ENCODE peak calls at places on chromosome 15, in four cellular contexts. D, E, B and O are unnamed samples.

GRCh38 chr15:88035381-88035780 is 221.2 kb downstream of the NTRK3 start:
- DNase-seq in B (no peak), D (no peak), E (no peak), O (no peak)

GRCh38 chr15:94346272-94346671 is 114.9 kb downstream of the MCTP2 start:
- DNase-seq in E (no peak), B (no peak), D (peak; percentile 17), O (no peak)

GRCh38 chr15:92958105-92958504 is 58.0 kb downstream of the CHD2 start:
- DNase-seq in E (no peak), D (no peak), B (no peak), O (peak; percentile 11)

GRCh38 chr15:90837052-90837621 is 31.3 kb upstream of the FURIN start:
- DNase-seq in E (peak; percentile 40), B (no peak), D (no peak), O (no peak)

GRCh38 chr15:72584006-72584405 is 70.5 kb upstream of the GOLGA6B start:
- DNase-seq in E (no peak), B (no peak), D (no peak), O (no peak)

GRCh38 chr15:77002436-77002835 is 7.5 kb downstream of the PSTPIP1 start:
- DNase-seq in E (no peak), D (no peak), B (no peak), O (peak; percentile 63)

GRCh38 chr15:88513195-88513594 is 33.3 kb downstream of the DET1 start:
- DNase-seq in B (no peak), E (no peak), D (no peak), O (no peak)

GRCh38 chr15:57376695-57377477 is 581 bp downstream of the CGNL1 start:
- DNase-seq in B (peak; percentile 66), D (peak; percentile 22), E (no peak), O (peak; percentile 15)

GRCh38 chr15:88810449-88810848 is 7.2 kb downstream of the ACAN start:
- DNase-seq in B (no peak), D (no peak), E (no peak), O (no peak)

GRCh38 chr15:26615188-26615926 is 157.5 kb downstream of the GABRB3 start:
- DNase-seq in B (no peak), D (peak; percentile 98), E (peak; percentile 16), O (no peak)

GRCh38 chr15:85504739-85505676 is 124.6 kb downstream of the AKAP13 start:
- DNase-seq in B (peak; percentile 53), E (peak; percentile 56), D (peak; percentile 74), O (peak; percentile 73)

GRCh38 chr15:60405405-60405804 is 7.6 kb upstream of the ANXA2 start:
- DNase-seq in D (no peak), E (no peak), B (no peak), O (no peak)

GRCh38 chr15:80526556-80527340 is 122.6 kb downstream of the ARNT2 start:
- DNase-seq in B (no peak), E (no peak), D (no peak), O (no peak)

GRCh38 chr15:90334304-90334731 is 17.8 kb upstream of the ZNF774 start:
- DNase-seq in E (no peak), D (no peak), B (peak; percentile 19), O (no peak)

DNA sequence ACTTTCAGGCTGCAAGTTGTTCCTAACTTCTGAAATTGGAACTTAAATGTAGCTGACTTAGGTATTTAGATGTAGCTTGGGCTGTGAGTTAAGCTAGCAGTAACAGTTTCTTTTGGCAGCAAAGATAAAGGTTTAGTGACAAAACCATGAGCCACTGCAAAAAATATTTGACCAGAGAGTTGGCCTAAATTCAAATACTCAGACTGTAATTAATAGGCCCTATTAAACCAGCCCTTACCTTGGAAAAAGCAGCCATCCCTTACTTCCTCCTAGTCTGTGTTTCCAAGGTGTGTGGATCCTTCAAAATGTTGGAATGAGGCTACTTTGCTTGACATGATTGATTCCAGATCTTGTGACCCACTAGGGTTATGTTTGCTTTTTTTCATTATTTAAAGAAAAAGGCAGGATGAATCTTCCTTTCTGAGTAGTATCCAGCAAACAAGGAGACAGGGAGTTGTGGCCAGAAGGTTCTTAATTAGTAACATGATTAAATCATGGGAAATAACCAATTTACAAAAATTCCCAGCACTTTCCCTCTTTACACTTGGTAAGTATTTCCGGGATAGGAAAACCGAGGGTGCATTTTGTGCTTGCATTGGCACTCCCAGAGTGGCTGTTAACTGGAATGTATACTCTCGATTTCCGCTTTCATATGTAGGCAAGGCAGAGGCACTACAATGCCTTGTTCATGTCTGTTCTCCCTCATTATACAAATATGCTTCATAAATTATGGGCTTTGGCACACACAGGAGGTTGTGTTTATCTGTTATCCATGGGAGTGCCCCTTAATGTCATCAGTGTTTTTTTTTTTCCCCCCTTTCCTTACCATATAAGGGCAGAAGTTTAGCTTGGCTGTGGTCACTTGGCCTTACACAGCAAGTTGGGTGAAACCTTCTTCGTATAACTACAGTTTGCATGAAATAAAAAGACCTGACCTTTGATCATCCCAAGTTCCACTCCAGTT is 8.5 kb downstream of the TPM1 start:
- DNase-seq in E (peak; percentile 77), D (peak; percentile 96), B (peak; percentile 78), O (no peak)
- TF ChIP-seq POLR2A in E (peak; percentile 51), D (no peak), B (no peak), O (no peak)

DNA sequence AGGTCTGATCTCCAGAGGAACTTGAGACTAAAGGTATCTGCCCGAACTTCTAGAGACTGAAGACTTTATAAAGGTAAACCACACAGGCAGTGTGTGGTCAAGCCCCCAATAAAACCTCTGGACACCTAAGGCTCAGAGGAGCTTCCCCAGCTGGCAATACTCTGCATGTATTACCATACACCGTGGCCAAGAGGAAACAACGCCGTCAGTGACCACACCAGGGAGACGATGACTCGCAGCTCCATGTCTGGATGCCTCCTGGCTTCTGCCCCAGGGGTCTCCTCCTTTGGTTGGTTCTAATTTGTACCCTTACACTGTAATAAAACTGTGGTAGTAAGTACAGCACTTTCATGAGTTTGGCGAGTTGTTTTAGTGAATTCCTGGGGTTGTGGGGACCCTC is 32.1 kb upstream of the BCL2L10 start:
- DNase-seq in E (no peak), B (no peak), D (peak; percentile 56), O (peak; percentile 78)
- TF ChIP-seq MYC in E (no peak), B (no peak), D (no peak), O (no peak)

GRCh38 chr15:29819979-29820801 is 2.1 kb downstream of the TJP1 start:
- DNase-seq in E (no peak), D (no peak), B (no peak), O (no peak)

GRCh38 chr15:29822100-29822684 is at the start of gene TJP1:
- DNase-seq in E (peak; percentile 83), D (peak; percentile 84), B (peak; percentile 39), O (no peak)

GRCh38 chr15:29820802-29821160 is 1.5 kb downstream of the TJP1 start:
- DNase-seq in E (no peak), B (no peak), D (no peak), O (no peak)

GRCh38 chr15:29822685-29823459 is 604 bp upstream of the TJP1 start:
- DNase-seq in B (peak; percentile 66), D (peak; percentile 87), E (no peak), O (no peak)

DNA sequence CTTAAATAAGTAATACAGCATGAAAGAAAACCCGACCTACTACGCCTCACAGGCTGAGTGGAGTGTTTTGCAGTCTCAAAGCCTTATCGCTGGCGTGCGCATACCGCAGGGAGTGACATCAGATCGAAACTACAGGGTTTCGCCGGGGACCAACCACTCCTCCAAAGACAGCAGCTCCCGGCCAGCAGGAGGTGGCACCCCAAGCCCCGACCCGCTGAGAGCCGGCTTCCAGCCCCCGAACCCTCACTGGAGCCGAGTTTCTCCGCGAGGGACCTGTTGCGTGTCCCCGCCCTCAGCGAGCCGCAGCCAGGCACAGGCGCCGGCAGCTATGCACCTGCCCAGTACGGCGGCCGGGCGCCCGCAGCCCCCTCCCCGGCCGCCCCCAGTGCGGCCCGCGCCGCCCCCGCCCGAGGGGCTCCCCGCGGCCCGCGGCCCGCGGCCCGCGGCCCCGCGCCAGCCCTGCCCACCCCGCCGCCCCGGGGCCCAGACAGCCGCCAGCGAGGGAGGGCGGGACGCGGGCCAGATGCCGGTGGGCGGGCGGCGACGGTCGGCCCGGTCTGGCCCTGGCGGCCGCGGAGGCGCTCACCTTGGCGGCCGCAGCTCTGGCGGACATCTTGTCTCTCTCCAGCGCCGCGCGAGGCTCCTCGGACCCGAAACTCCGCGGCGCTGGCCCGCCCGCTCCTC is 710 bp downstream of the TJP1 start:
- DNase-seq in B (peak; percentile 74), E (peak; percentile 91), D (peak; percentile 89), O (no peak)
- TF ChIP-seq POLR2A in B (peak; percentile 76), E (peak; percentile 13), D (no peak), O (no peak)

GRCh38 chr15:66654718-66655375 is 47.2 kb upstream of the SMAD6 start:
- DNase-seq in E (peak; percentile 80), B (no peak), D (no peak), O (no peak)
- TF ChIP-seq MYC in E (no peak), B (no peak), D (no peak), O (no peak)

GRCh38 chr15:100918034-100918689 is 995 bp upstream of the LRRK1 start:
- DNase-seq in E (peak; percentile 69), B (peak; percentile 8), D (peak; percentile 92), O (peak; percentile 94)
- TF ChIP-seq POLR2A in E (no peak), B (no peak), D (peak; percentile 55), O (peak; percentile 58)

GRCh38 chr15:96171271-96171739 is 159.2 kb upstream of the NR2F2 start:
- DNase-seq in D (peak; percentile 78), B (peak; percentile 88), E (no peak), O (no peak)

GRCh38 chr15:96177279-96177678 is 153.2 kb upstream of the NR2F2 start:
- DNase-seq in E (no peak), D (no peak), B (no peak), O (no peak)

GRCh38 chr15:96170616-96171270 is 159.8 kb upstream of the NR2F2 start:
- DNase-seq in D (no peak), E (no peak), B (peak; percentile 9), O (no peak)

GRCh38 chr15:96166223-96167200 is 164.0 kb upstream of the NR2F2 start:
- DNase-seq in D (no peak), B (no peak), E (no peak), O (no peak)

GRCh38 chr15:96171842-96172241 is 158.7 kb upstream of the NR2F2 start:
- DNase-seq in D (peak; percentile 66), B (peak; percentile 79), E (no peak), O (no peak)
- TF ChIP-seq MYC in D (no peak), B (no peak), E (no peak), O (no peak)

GRCh38 chr15:40569139-40569953 is at the start of gene RPUSD2:
- DNase-seq in D (peak; percentile 86), E (peak; percentile 97), B (peak; percentile 84), O (peak; percentile 95)
- TF ChIP-seq POLR2A in D (peak; percentile 82), E (peak; percentile 93), B (peak; percentile 87), O (peak; percentile 87)

GRCh38 chr15:48974865-48975264 is 11.1 kb upstream of the SHC4 start:
- DNase-seq in E (peak; percentile 58), B (no peak), D (peak; percentile 14), O (peak; percentile 32)
- TF ChIP-seq MYC in E (no peak), B (no peak), D (no peak), O (no peak)

DNA sequence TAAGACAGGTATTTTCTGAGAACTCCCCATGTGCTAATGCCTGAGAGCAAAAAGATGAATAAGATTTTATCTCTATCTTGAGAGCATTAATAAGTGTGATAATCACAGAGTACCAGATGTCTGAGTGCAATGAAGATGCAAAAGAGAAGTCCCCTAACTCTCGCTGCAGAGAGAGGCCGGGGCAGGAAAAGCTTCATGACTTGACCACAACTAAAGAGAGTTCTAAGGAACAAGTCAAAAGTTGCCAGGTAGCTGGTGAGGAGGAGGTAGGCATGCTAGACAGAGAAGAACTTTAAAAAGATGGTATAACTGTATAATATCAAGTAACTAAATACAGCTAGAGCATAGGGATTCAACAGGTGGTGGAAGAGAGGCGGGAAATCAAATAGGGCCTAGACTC is 28.8 kb downstream of the MTMR10 start:
- DNase-seq in B (no peak), E (no peak), D (no peak), O (no peak)
- TF ChIP-seq POLR2A in B (no peak), E (no peak), D (no peak), O (no peak)